ENCODE peak calls at places on chromosomes 5 and 9, in ten cellular contexts. M is IMR-90; S is tibial nerve; F is NCI-H1092 treated with DMSO at 0.1 percent for 48 hours; Z is activated CD8-positive, alpha-beta T cell treated with anti-CD3 and anti-CD28 coated beads, Interleukin-2, amount 10 ng/mL, durations not matched to agents 7 days and 5 days; Q is AG04449; K is thyroid gland; N is fibroblast of lung; X is stomach; U is lower leg skin. H is an unnamed sample.

GRCh38 chr9:130660683-130661460 is 3.5 kb upstream of the PRDM12 start:
- DNase-seq in M (no peak), S (no peak), F (no peak), Z (no peak), Q (no peak), K (no peak), N (no peak), X (no peak), U (no peak), H (no peak)

GRCh38 chr5:80245986-80246781 is 9.7 kb downstream of the SERINC5 start:
- DNase-seq in M (peak), S (no peak), F (no peak), Z (no peak), Q (no peak), K (no peak), N (peak), X (no peak), U (no peak), H (peak)

GRCh38 chr9:36436909-36437308 is 36.8 kb upstream of the RNF38 start:
- DNase-seq in M (peak), S (no peak), F (peak), Z (no peak), Q (no peak), K (peak), N (peak), X (no peak), U (no peak), H (no peak)

GRCh38 chr9:128828719-128829452 is 708 bp downstream of the SPOUT1 start:
- DNase-seq in M (no peak), S (no peak), F (no peak), Z (no peak), Q (no peak), K (no peak), N (no peak), X (no peak), U (no peak), H (no peak)

GRCh38 chr5:45847877-45848276 is 151.7 kb upstream of the HCN1 start:
- DNase-seq in M (no peak), S (no peak), F (no peak), Z (no peak), Q (no peak), K (no peak), N (no peak), X (no peak), U (no peak), H (no peak)

GRCh38 chr5:85841653-85842052 is 776.1 kb upstream of the COX7C start:
- DNase-seq in M (no peak), S (no peak), F (no peak), Z (no peak), Q (no peak), K (no peak), N (no peak), X (no peak), U (no peak), H (no peak)

GRCh38 chr5:116578676-116579075 is 4.1 kb upstream of the SEMA6A start:
- DNase-seq in M (no peak), S (no peak), F (no peak), Z (no peak), Q (no peak), K (no peak), N (no peak), X (no peak), U (no peak), H (no peak)

GRCh38 chr5:175711472-175712312 is 53.8 kb downstream of the HRH2 start:
- DNase-seq in M (no peak), S (no peak), F (no peak), Z (no peak), Q (no peak), K (no peak), N (no peak), X (peak), U (peak), H (no peak)

GRCh38 chr5:394671-395155 is 48.3 kb upstream of the EXOC3 start:
- DNase-seq in M (no peak), S (no peak), F (no peak), Z (peak), Q (no peak), K (no peak), N (no peak), X (no peak), U (peak), H (no peak)

GRCh38 chr5:72252574-72253155 is 67.4 kb downstream of the MRPS27 start:
- DNase-seq in M (no peak), S (no peak), F (no peak), Z (no peak), Q (no peak), K (no peak), N (no peak), X (no peak), U (no peak), H (no peak)

GRCh38 chr5:63959177-63959982 is 2.9 kb downstream of the HTR1A start:
- DNase-seq in M (no peak), S (no peak), F (peak), Z (no peak), Q (no peak), K (no peak), N (no peak), X (no peak), U (peak), H (no peak)

GRCh38 chr5:35665066-35665465 is 47.4 kb downstream of the SPEF2 start:
- DNase-seq in M (no peak), S (no peak), F (no peak), Z (no peak), Q (no peak), K (no peak), N (no peak), X (no peak), U (no peak), H (no peak)

GRCh38 chr9:17315341-17315740 is 180.5 kb downstream of the CNTLN start:
- DNase-seq in M (no peak), S (no peak), F (no peak), Z (no peak), Q (no peak), K (no peak), N (no peak), X (no peak), U (no peak), H (no peak)

GRCh38 chr5:35904443-35905132 is 33.8 kb downstream of the CAPSL start:
- DNase-seq in M (no peak), S (no peak), F (no peak), Z (peak), Q (no peak), K (no peak), N (no peak), X (no peak), U (no peak), H (no peak)

GRCh38 chr9:125532412-125532811 is 174.6 kb downstream of the MAPKAP1 start:
- DNase-seq in M (no peak), S (no peak), F (no peak), Z (no peak), Q (no peak), K (no peak), N (peak), X (no peak), U (no peak), H (no peak)

GRCh38 chr5:139392678-139393496 is 2.0 kb downstream of the PROB1 start:
- DNase-seq in M (no peak), S (no peak), F (peak), Z (peak), Q (no peak), K (peak), N (peak), X (peak), U (no peak), H (no peak)

GRCh38 chr9:21580636-21581353 is 98.7 kb upstream of the IFNE start:
- DNase-seq in M (no peak), S (no peak), F (no peak), Z (no peak), Q (no peak), K (peak), N (no peak), X (peak), U (no peak), H (no peak)

GRCh38 chr5:158978061-158978745 is 121.5 kb downstream of the EBF1 start:
- DNase-seq in M (peak), S (no peak), F (no peak), Z (no peak), Q (no peak), K (no peak), N (peak), X (no peak), U (no peak), H (no peak)

GRCh38 chr5:103119067-103119764 is 722 bp downstream of the GIN1 start:
- DNase-seq in M (peak), S (no peak), F (peak), Z (no peak), Q (no peak), K (no peak), N (peak), X (no peak), U (no peak), H (no peak)

GRCh38 chr5:107464876-107465275 is 205.9 kb downstream of the EFNA5 start:
- DNase-seq in M (no peak), S (no peak), F (no peak), Z (no peak), Q (no peak), K (no peak), N (no peak), X (no peak), U (no peak), H (no peak)

GRCh38 chr5:78587775-78588291 is 60.7 kb downstream of the LHFPL2 start:
- DNase-seq in M (peak), S (no peak), F (no peak), Z (no peak), Q (no peak), K (no peak), N (peak), X (no peak), U (no peak), H (peak)

GRCh38 chr5:140273401-140273877 is 29.5 kb downstream of the PFDN1 start:
- DNase-seq in M (peak), S (peak), F (no peak), Z (no peak), Q (no peak), K (no peak), N (peak), X (no peak), U (no peak), H (no peak)